ENCODE peak calls at places on chromosomes 12 and 14, in four cellular contexts. I is tibial nerve, R is adrenal gland, B is stomach. F is an unnamed sample.

GRCh38 chr14:36238666-36239363 is 62.3 kb upstream of the PTCSC3 start:
- DNase-seq in I (no peak), R (no peak), B (no peak), F (peak; percentile 9)

GRCh38 chr14:73786942-73787759 is 64.5 kb upstream of the PTGR2 start:
- DNase-seq in I (no peak), B (peak; percentile 75), R (peak; percentile 71), F (no peak)

GRCh38 chr12:16603916-16604575 is 1.9 kb downstream of the LMO3 start:
- DNase-seq in R (no peak), I (no peak), B (no peak), F (no peak)

GRCh38 chr14:32426596-32427408 is 97.7 kb downstream of the AKAP6 start:
- DNase-seq in B (no peak), I (no peak), R (no peak), F (no peak)

GRCh38 chr12:15001733-15002471 is 29.1 kb downstream of the PDE6H start:
- DNase-seq in I (no peak), R (peak; percentile 64), B (peak; percentile 34), F (no peak)

GRCh38 chr12:74365178-74365964 is 172.3 kb upstream of the ATXN7L3B start:
- DNase-seq in R (peak; percentile 24), B (no peak), I (no peak), F (peak; percentile 13)

GRCh38 chr12:66087365-66087943 is 43.1 kb downstream of the LLPH start:
- DNase-seq in I (peak; percentile 58), B (peak; percentile 60), R (peak; percentile 78), F (peak; percentile 19)

GRCh38 chr12:104536841-104537240 is 80.1 kb downstream of the CHST11 start:
- DNase-seq in B (no peak), R (no peak), I (no peak), F (no peak)

GRCh38 chr14:98177551-98177950 is 1094.4 kb downstream of the BCL11B start:
- DNase-seq in I (no peak), R (no peak), B (no peak), F (no peak)

GRCh38 chr12:6928703-6929407 is 1.1 kb downstream of the ATN1 start:
- DNase-seq in R (no peak), B (no peak), I (no peak), F (no peak)
- TF ChIP-seq POLR2A in R (no peak), B (no peak), I (no peak), F (no peak)

GRCh38 chr12:6533653-6534157 is 612 bp upstream of the GAPDH start:
- DNase-seq in R (peak; percentile 75), B (peak; percentile 54), I (no peak), F (no peak)

GRCh38 chr12:6534158-6534913 is at the start of gene GAPDH:
- DNase-seq in R (peak; percentile 95), B (peak; percentile 90), I (peak; percentile 82), F (peak; percentile 75)

GRCh38 chr12:6530576-6531260 is 3.6 kb upstream of the GAPDH start:
- DNase-seq in I (no peak), B (no peak), R (no peak), F (no peak)

GRCh38 chr12:6532927-6533652 is 1.2 kb upstream of the GAPDH start:
- DNase-seq in B (peak; percentile 65), R (peak; percentile 77), I (no peak), F (no peak)

DNA sequence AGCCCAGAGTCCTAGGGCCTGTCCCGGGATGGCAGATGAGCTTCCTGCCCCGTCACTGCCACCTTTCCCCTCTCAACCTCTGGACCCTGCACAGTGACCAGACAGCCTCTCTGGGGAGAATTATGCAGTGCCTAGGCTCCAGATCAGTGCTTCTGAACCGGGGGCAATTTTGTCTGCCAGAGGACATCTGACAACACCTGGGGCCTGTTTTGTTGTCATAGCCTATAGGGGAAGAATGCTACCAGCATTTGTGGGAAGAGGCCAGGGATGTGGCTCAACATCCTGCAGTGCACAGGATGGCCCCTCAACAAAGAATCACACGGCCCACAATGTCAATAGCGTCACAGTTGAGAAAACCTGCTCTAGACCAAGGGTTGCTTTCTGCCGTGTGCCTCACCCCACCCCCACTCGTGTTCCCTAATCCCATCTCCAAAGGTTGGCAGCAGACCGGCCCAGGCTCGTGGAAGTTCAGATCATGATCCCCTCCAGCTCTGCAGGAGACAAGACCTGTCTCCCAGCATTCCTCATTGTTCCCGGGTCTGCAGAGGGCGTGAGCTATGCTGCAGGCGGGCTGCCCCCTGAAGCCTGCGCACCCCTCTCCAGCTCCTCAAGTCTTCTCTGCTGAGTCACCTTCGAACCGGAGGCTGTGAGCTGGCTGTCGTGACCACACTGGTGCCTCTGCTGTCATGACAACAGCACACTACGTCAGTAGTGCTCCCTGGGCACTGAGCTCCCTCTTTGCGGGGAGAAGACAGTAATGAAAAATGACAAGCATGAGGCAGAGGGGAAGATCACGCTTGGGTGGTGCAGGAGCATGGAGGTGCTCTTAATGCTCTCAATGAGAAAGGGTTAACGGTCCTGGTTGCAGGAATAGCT is 2.0 kb upstream of the GAPDH start:
- DNase-seq in B (peak; percentile 55), I (no peak), R (peak; percentile 91), F (peak; percentile 89)
- TF ChIP-seq POLR2A in B (no peak), I (no peak), R (no peak), F (peak; percentile 52)

GRCh38 chr12:111775205-111776193 is 8.8 kb downstream of the ALDH2 start:
- DNase-seq in R (peak; percentile 82), B (peak; percentile 91), I (peak; percentile 49), F (no peak)
- TF ChIP-seq POLR2A in R (no peak), B (no peak), I (peak; percentile 49), F (no peak)

DNA sequence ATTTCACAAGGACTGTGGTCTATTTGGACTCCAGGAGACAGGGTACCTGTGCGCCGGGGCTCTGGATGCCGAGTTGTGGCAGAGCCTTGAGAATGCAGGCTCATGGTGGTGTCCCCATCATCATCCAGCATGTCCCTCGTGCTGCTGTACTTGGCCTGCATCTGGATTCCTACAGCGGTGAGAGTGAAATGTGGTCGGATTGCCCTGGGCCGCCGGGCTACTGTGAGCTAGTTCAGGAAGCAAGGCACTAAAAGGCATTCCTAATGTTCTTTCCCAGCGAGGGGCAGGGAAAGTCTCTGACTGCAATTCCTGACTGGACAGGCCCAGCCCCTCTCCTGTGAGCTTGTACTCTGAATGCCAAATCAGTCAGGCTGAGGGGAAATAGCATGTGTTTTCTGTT is at the start of gene CLEC1A:
- DNase-seq in B (no peak), I (no peak), R (peak; percentile 40), F (no peak)
- TF ChIP-seq POLR2A in B (no peak), I (peak; percentile 45), R (no peak), F (no peak)

DNA sequence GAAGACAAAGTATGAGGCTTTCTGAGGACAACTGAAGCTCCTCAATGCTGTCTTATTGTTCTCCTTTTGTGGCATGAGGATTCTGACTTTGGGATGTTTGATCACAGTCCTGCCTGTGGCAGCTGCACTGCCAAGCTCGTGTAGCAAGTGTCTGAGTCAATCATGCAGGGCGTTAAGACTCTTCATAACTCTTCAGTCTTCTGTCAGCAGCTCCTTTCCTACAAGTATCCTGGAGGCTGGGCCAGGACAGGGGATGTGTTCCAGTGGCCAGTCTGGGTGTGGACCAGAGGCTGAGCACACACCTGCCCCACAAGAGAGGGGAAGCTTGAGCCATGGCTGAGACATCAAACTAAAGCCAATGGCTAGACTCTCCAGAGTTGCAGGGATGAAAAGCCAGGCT is 94.3 kb downstream of the PELI2 start:
- DNase-seq in R (no peak), B (no peak), I (no peak), F (no peak)
- TF ChIP-seq POLR2A in R (no peak), B (no peak), I (no peak), F (no peak)

GRCh38 chr12:55965240-55965639 is 602 bp downstream of the PMEL start:
- DNase-seq in I (no peak), R (no peak), B (no peak), F (no peak)

GRCh38 chr12:55969356-55969755 is 2.7 kb downstream of the CDK2 start:
- DNase-seq in R (no peak), I (no peak), B (no peak), F (no peak)

GRCh38 chr12:55963760-55964159 is 2.1 kb downstream of the PMEL start:
- DNase-seq in R (no peak), I (no peak), B (no peak), F (no peak)

GRCh38 chr12:55965941-55966407 is at the start of gene PMEL:
- DNase-seq in I (no peak), B (no peak), R (no peak), F (no peak)

GRCh38 chr12:55966408-55967281 is at the start of gene CDK2:
- DNase-seq in I (peak; percentile 96), B (peak; percentile 97), R (peak; percentile 92), F (peak; percentile 80)
- TF ChIP-seq POLR2A in I (peak; percentile 71), B (no peak), R (no peak), F (peak; percentile 53)

GRCh38 chr12:121778567-121779421 is 14.7 kb downstream of the RHOF start:
- DNase-seq in R (no peak), I (no peak), B (no peak), F (no peak)
- TF ChIP-seq POLR2A in R (no peak), I (no peak), B (no peak), F (no peak)

GRCh38 chr12:48419409-48419935 is 52.9 kb upstream of the ANP32D start:
- DNase-seq in B (no peak), R (no peak), I (no peak), F (no peak)
- TF ChIP-seq POLR2A in B (no peak), R (no peak), I (no peak), F (no peak)

GRCh38 chr12:47079365-47079893 is at the start of gene PCED1B:
- DNase-seq in R (peak; percentile 88), B (peak; percentile 70), I (peak; percentile 45), F (no peak)
- TF ChIP-seq POLR2A in R (peak; percentile 17), B (no peak), I (no peak), F (no peak)